ENCODE peak calls at places on chromosomes 5 and 9, in four cellular contexts. H is HL-60, R is neuronal stem cell, A is A549. X is an unnamed sample.

GRCh38 chr5:156819967-156820581 is 30.0 kb upstream of the PPP1R2B start:
- DNase-seq in R (no peak), H (no peak), A (no peak), X (no peak)

GRCh38 chr5:169450464-169450863 is 133.1 kb upstream of the SPDL1 start:
- DNase-seq in A (no peak), H (no peak), R (no peak), X (no peak)

GRCh38 chr9:79809931-79810330 is 238.2 kb downstream of the TLE4 start:
- DNase-seq in A (peak; percentile 5), R (no peak), H (no peak), X (no peak)

GRCh38 chr9:88993871-88994819 is 2.9 kb downstream of the S1PR3 start:
- DNase-seq in H (no peak), A (no peak), R (no peak), X (no peak)

GRCh38 chr9:95570150-95570549 is 53.4 kb upstream of the PTCH1 start:
- DNase-seq in R (no peak), H (no peak), A (no peak), X (no peak)

GRCh38 chr5:167614294-167615104 is 676.9 kb upstream of the WWC1 start:
- DNase-seq in R (no peak), A (no peak), H (no peak), X (no peak)

GRCh38 chr5:177133119-177133844 is at the start of gene NSD1:
- DNase-seq in A (peak; percentile 63), R (peak; percentile 94), H (peak; percentile 78), X (peak; percentile 92)

GRCh38 chr5:181261320-181262085 is 560 bp upstream of the TRIM52 start:
- DNase-seq in H (peak; percentile 87), A (peak; percentile 48), R (peak; percentile 54), X (no peak)

GRCh38 chr5:172642511-172642910 is 1.4 kb downstream of the NEURL1B start:
- DNase-seq in R (no peak), H (no peak), A (no peak), X (no peak)

GRCh38 chr5:59423021-59423420 is 470.5 kb downstream of the PDE4D start:
- DNase-seq in A (no peak), H (no peak), R (no peak), X (no peak)

GRCh38 chr5:127330116-127330515 is 39.5 kb downstream of the MEGF10 start:
- DNase-seq in H (no peak), R (no peak), A (no peak), X (no peak)

GRCh38 chr5:14364576-14365472 is 216.8 kb upstream of the OTULINL start:
- DNase-seq in H (no peak), A (peak; percentile 13), R (no peak), X (no peak)

GRCh38 chr5:3734621-3735020 is 139.0 kb downstream of the IRX1 start:
- DNase-seq in A (no peak), H (no peak), R (no peak), X (no peak)

GRCh38 chr5:33936004-33936380 is 194 bp upstream of the RXFP3 start:
- DNase-seq in A (peak; percentile 12), R (peak; percentile 80), H (peak; percentile 26), X (peak; percentile 19)

GRCh38 chr5:157596449-157596848 is 20.9 kb upstream of the ADAM19 start:
- DNase-seq in R (no peak), H (peak; percentile 9), A (no peak), X (no peak)

GRCh38 chr9:93097496-93098205 is 1.6 kb downstream of the CARD19 start:
- DNase-seq in R (no peak), H (no peak), A (no peak), X (peak; percentile 25)

GRCh38 chr9:31013371-31013770 is 1371.1 kb upstream of the ACO1 start:
- DNase-seq in R (no peak), A (no peak), H (no peak), X (no peak)

GRCh38 chr9:113593682-113594281 is 130.3 kb downstream of the RGS3 start:
- DNase-seq in R (peak; percentile 98), A (peak; percentile 93), H (no peak), X (peak; percentile 77)

GRCh38 chr5:39283231-39283818 is 64.0 kb upstream of the FYB1 start:
- DNase-seq in R (peak; percentile 9), A (peak; percentile 65), H (peak; percentile 78), X (peak; percentile 6)

GRCh38 chr5:138763037-138763778 is 10.0 kb downstream of the CTNNA1 start:
- DNase-seq in A (no peak), R (no peak), H (no peak), X (no peak)

GRCh38 chr9:74721696-74722660 is 165.7 kb downstream of the TRPM6 start:
- DNase-seq in R (no peak), H (no peak), A (no peak), X (no peak)

GRCh38 chr5:89350684-89351083 is 467.7 kb upstream of the MEF2C start:
- DNase-seq in A (no peak), R (no peak), H (no peak), X (no peak)

GRCh38 chr5:143023447-143024096 is 253.4 kb downstream of the ARHGAP26 start:
- DNase-seq in R (no peak), H (no peak), A (no peak), X (no peak)

GRCh38 chr5:68953885-68954617 is 139.8 kb upstream of the SLC30A5 start:
- DNase-seq in R (no peak), H (no peak), A (no peak), X (no peak)

GRCh38 chr5:135110941-135111596 is 77.0 kb upstream of the PITX1 start:
- DNase-seq in R (no peak), H (no peak), A (no peak), X (no peak)

GRCh38 chr9:99357575-99357974 is 135.5 kb downstream of the SEC61B start:
- DNase-seq in R (no peak), A (no peak), H (no peak), X (no peak)

GRCh38 chr5:135489466-135490244 is 37.5 kb upstream of the TIFAB start:
- DNase-seq in H (no peak), A (no peak), R (no peak), X (no peak)

GRCh38 chr9:124392254-124392653 is 23.0 kb downstream of the PSMB7 start:
- DNase-seq in A (no peak), H (peak; percentile 100), R (no peak), X (no peak)

GRCh38 chr5:66239034-66239433 is 94.9 kb downstream of the SREK1 start:
- DNase-seq in R (no peak), H (no peak), A (peak; percentile 27), X (no peak)

GRCh38 chr9:95116820-95117204 is 200.7 kb downstream of the FANCC start:
- DNase-seq in H (no peak), R (no peak), A (no peak), X (no peak)

GRCh38 chr9:17967731-17968130 is 388.9 kb downstream of the SH3GL2 start:
- DNase-seq in R (no peak), H (no peak), A (no peak), X (no peak)

GRCh38 chr9:134179595-134179917 is 15.2 kb upstream of the RNU6ATAC start:
- DNase-seq in R (no peak), H (no peak), A (no peak), X (no peak)

GRCh38 chr9:134179918-134180785 is 15.8 kb upstream of the RNU6ATAC start:
- DNase-seq in A (no peak), R (no peak), H (no peak), X (no peak)

GRCh38 chr9:134178394-134178780 is 14.0 kb upstream of the RNU6ATAC start:
- DNase-seq in A (no peak), H (no peak), R (no peak), X (no peak)

GRCh38 chr9:134177624-134178393 is 13.4 kb upstream of the RNU6ATAC start:
- DNase-seq in A (no peak), R (no peak), H (no peak), X (no peak)

GRCh38 chr9:134178781-134179551 is 14.6 kb upstream of the RNU6ATAC start:
- DNase-seq in A (no peak), R (no peak), H (no peak), X (no peak)
- H3K27ac ChIP-seq in A (peak overlapping the region; percentile 62), R (no peak overlapping the region), H (no peak overlapping the region), X (no peak overlapping the region)

GRCh38 chr5:64682608-64683007 is 7.7 kb upstream of the SHISAL2B start:
- DNase-seq in H (no peak), R (no peak), A (no peak), X (no peak)

GRCh38 chr5:64678400-64678799 is 11.9 kb upstream of the SHISAL2B start:
- DNase-seq in A (no peak), H (no peak), R (no peak), X (no peak)

GRCh38 chr5:64680289-64680688 is 10.0 kb upstream of the SHISAL2B start:
- DNase-seq in R (no peak), H (no peak), A (no peak), X (no peak)
- H3K27ac ChIP-seq in R (no peak overlapping the region), H (no peak overlapping the region), A (no peak overlapping the region), X (no peak overlapping the region)

GRCh38 chr9:98108540-98109031 is 10.4 kb downstream of the TRIM14 start:
- DNase-seq in A (no peak), H (peak; percentile 56), R (no peak), X (no peak)
- H3K27ac ChIP-seq in A (no peak overlapping the region), H (peak overlapping the region; percentile 80), R (no peak overlapping the region), X (peak overlapping the region; percentile 55)

GRCh38 chr9:35792044-35792813 is 838 bp downstream of the NPR2 start:
- DNase-seq in H (no peak), A (no peak), R (no peak), X (no peak)

GRCh38 chr9:35791321-35791921 is at the start of gene NPR2:
- DNase-seq in A (no peak), H (no peak), R (no peak), X (no peak)

GRCh38 chr9:35790025-35790384 is 1.4 kb upstream of the NPR2 start:
- DNase-seq in R (no peak), A (no peak), H (no peak), X (no peak)

GRCh38 chr9:35789541-35789940 is 1.9 kb upstream of the NPR2 start:
- DNase-seq in R (no peak), H (no peak), A (no peak), X (no peak)

GRCh38 chr9:35790385-35791291 is 753 bp upstream of the NPR2 start:
- DNase-seq in R (peak; percentile 71), A (peak; percentile 85), H (peak; percentile 63), X (peak; percentile 63)
- H3K27ac ChIP-seq in R (no peak overlapping the region), A (peak overlapping the region; percentile 22), H (no peak overlapping the region), X (peak overlapping the region; percentile 59)